ENCODE peak calls at places on chromosome 13, in eight cellular contexts. U is NCI-H1417, I is NCI-H1092, M is ELR, K is NCI-H1048, N is neural progenitor cell, B is smooth muscle cell of the brain vasculature, L is hippocampal formation. J is an unnamed sample.

GRCh38 chr13:41919031-41919740 is 41.7 kb downstream of the VWA8 start:
- DNase-seq in B (no peak), I (no peak), L (no peak), U (no peak), M (no peak), N (no peak), K (no peak), J (no peak)

GRCh38 chr13:104426435-104426834 is 1360.2 kb upstream of the SLC10A2 start:
- DNase-seq in I (no peak), B (no peak), K (no peak), N (no peak), U (no peak), M (no peak), L (no peak), J (peak)

GRCh38 chr13:99198630-99199029 is 2.0 kb upstream of the UBAC2 start:
- DNase-seq in B (no peak), M (no peak), N (no peak), I (no peak), U (no peak), L (no peak), K (no peak), J (peak)

GRCh38 chr13:98441056-98441676 is 135.7 kb downstream of the STK24 start:
- DNase-seq in B (no peak), U (no peak), N (no peak), K (no peak), L (no peak), M (no peak), I (no peak), J (no peak)

GRCh38 chr13:114032121-114032799 is 58.4 kb upstream of the C13orf46 start:
- DNase-seq in B (no peak), U (no peak), K (no peak), M (peak), N (no peak), L (no peak), I (no peak), J (no peak)

GRCh38 chr13:74070065-74070464 is 64.1 kb downstream of the KLF12 start:
- DNase-seq in I (no peak), K (no peak), L (no peak), U (no peak), M (no peak), B (no peak), N (no peak), J (no peak)

GRCh38 chr13:28865312-28865711 is 45.2 kb downstream of the MTUS2 start:
- DNase-seq in K (peak), U (peak), I (no peak), B (no peak), M (no peak), N (no peak), L (no peak), J (no peak)

GRCh38 chr13:102395174-102395573 is 6.7 kb downstream of the FGF14 start:
- DNase-seq in U (no peak), I (no peak), B (no peak), L (no peak), K (no peak), N (no peak), M (no peak), J (peak)

GRCh38 chr13:49444517-49445395 is 682 bp downstream of the SETDB2 start:
- DNase-seq in U (peak), N (peak), M (peak), I (no peak), B (no peak), K (no peak), L (peak), J (peak)

GRCh38 chr13:24997367-24997967 is 98.5 kb upstream of the PABPC3 start:
- DNase-seq in K (no peak), I (no peak), U (peak), L (peak), M (peak), N (peak), B (no peak), J (peak)

GRCh38 chr13:97440598-97440997 is 6.6 kb downstream of the RAP2A start:
- DNase-seq in N (no peak), M (no peak), B (no peak), L (no peak), K (no peak), U (no peak), I (no peak), J (no peak)

GRCh38 chr13:49865174-49865573 is 71.0 kb downstream of the SPRYD7 start:
- DNase-seq in U (no peak), K (no peak), L (no peak), M (no peak), N (no peak), B (no peak), I (no peak), J (no peak)

GRCh38 chr13:75946746-75947397 is 310.7 kb downstream of the LMO7 start:
- DNase-seq in N (no peak), K (no peak), M (no peak), U (no peak), B (no peak), L (peak), I (no peak), J (no peak)

GRCh38 chr13:98925949-98926348 is 51.9 kb downstream of the DOCK9 start:
- DNase-seq in I (no peak), L (no peak), U (no peak), K (no peak), M (no peak), N (no peak), B (no peak), J (no peak)

GRCh38 chr13:94712812-94713555 is 639 bp upstream of the SOX21 start:
- DNase-seq in M (peak), B (peak), I (peak), N (peak), K (no peak), U (peak), L (no peak), J (peak)

GRCh38 chr13:94494021-94494420 is 14.5 kb upstream of the DCT start:
- DNase-seq in U (peak), I (peak), L (no peak), K (no peak), B (no peak), N (no peak), M (no peak), J (no peak)

GRCh38 chr13:85582890-85583289 is 216.3 kb downstream of the SLITRK6 start:
- DNase-seq in N (no peak), B (no peak), U (no peak), L (no peak), M (peak), K (no peak), I (no peak), J (no peak)

GRCh38 chr13:31485651-31486051 is 253.7 kb upstream of the RXFP2 start:
- DNase-seq in B (no peak), N (no peak), I (no peak), K (no peak), U (no peak), L (no peak), M (peak), J (peak)

GRCh38 chr13:30193279-30194234 is 113.8 kb downstream of the KATNAL1 start:
- DNase-seq in N (no peak), M (no peak), U (peak), L (no peak), K (no peak), I (no peak), B (no peak), J (no peak)

GRCh38 chr13:44471686-44472085 is 98.1 kb downstream of the SERP2 start:
- DNase-seq in M (peak), N (no peak), U (no peak), L (no peak), I (no peak), K (no peak), B (no peak), J (no peak)

GRCh38 chr13:45786293-45786920 is 65.1 kb downstream of the SIAH3 start:
- DNase-seq in M (no peak), K (no peak), U (no peak), N (no peak), B (no peak), L (no peak), I (no peak), J (no peak)

GRCh38 chr13:35514166-35514565 is 37.7 kb upstream of the MAB21L1 start:
- DNase-seq in U (peak), L (no peak), I (no peak), K (peak), B (no peak), M (no peak), N (peak), J (no peak)

GRCh38 chr13:113417836-113418721 is 35.2 kb downstream of the ADPRHL1 start:
- DNase-seq in K (no peak), N (no peak), U (no peak), B (no peak), M (no peak), L (no peak), I (no peak), J (no peak)

GRCh38 chr13:111900390-111901180 is 166.4 kb upstream of the SOX1 start:
- DNase-seq in K (no peak), B (no peak), L (no peak), U (no peak), I (peak), M (no peak), N (no peak), J (no peak)

GRCh38 chr13:102286326-102286725 is 115.5 kb downstream of the FGF14 start:
- DNase-seq in B (no peak), L (no peak), M (peak), N (no peak), K (no peak), I (no peak), U (peak), J (no peak)

GRCh38 chr13:99288069-99288468 is 19.1 kb downstream of the GPR183 start:
- DNase-seq in B (no peak), L (no peak), N (no peak), M (no peak), K (no peak), U (no peak), I (peak), J (no peak)

GRCh38 chr13:51311271-51311670 is 28.2 kb upstream of the SERPINE3 start:
- DNase-seq in U (no peak), B (no peak), M (no peak), K (no peak), L (no peak), N (peak), I (no peak), J (no peak)

GRCh38 chr13:75359266-75359665 is 122.7 kb downstream of the TBC1D4 start:
- DNase-seq in M (peak), L (no peak), B (no peak), U (no peak), I (no peak), N (peak), K (no peak), J (no peak)

GRCh38 chr13:111347438-111347837 is 27.0 kb downstream of the TEX29 start:
- DNase-seq in U (no peak), I (no peak), M (peak), L (no peak), K (no peak), N (no peak), B (no peak), J (no peak)

GRCh38 chr13:21668665-21669599 is 1.9 kb upstream of the FGF9 start:
- DNase-seq in M (peak), L (no peak), K (no peak), U (peak), B (no peak), N (peak), I (no peak), J (peak)

GRCh38 chr13:41562083-41562482 is 104.7 kb downstream of the RGCC start:
- DNase-seq in B (peak), M (peak), N (no peak), L (peak), U (no peak), I (no peak), K (no peak), J (no peak)

GRCh38 chr13:105069106-105069505 is 1466.4 kb downstream of the EFNB2 start:
- DNase-seq in B (no peak), L (no peak), K (no peak), U (no peak), M (no peak), N (no peak), I (no peak), J (no peak)

GRCh38 chr13:60226507-60226906 is 62.8 kb upstream of the DIAPH3 start:
- DNase-seq in B (peak), K (no peak), M (peak), I (peak), N (peak), U (peak), L (no peak), J (peak)

GRCh38 chr13:33272531-33273124 is 12.9 kb downstream of the STARD13 start:
- DNase-seq in K (no peak), U (no peak), N (no peak), I (no peak), B (no peak), M (peak), L (no peak), J (no peak)

J was measured in DMS53.